ENCODE peak calls at places on chromosomes 3 and 15, in nine cellular contexts. O, E, Q, S, W, F, K, M and X are unnamed samples.

GRCh38 chr3:110576962-110577361 is 494.7 kb upstream of the NECTIN3 start:
- DNase-seq in O (no peak), E (no peak), Q (no peak), S (peak; percentile 94), W (peak; percentile 32), F (no peak), K (peak; percentile 78), M (no peak), X (peak; percentile 98)

GRCh38 chr3:32913790-32914446 is 37.5 kb upstream of the CCR4 start:
- DNase-seq in O (peak; percentile 0), E (no peak), Q (no peak), S (peak; percentile 85), W (no peak), F (peak; percentile 69), K (no peak), M (peak; percentile 75), X (peak; percentile 93)

GRCh38 chr3:65996605-65997004 is 42.1 kb downstream of the MAGI1 start:
- DNase-seq in O (no peak), E (no peak), Q (peak; percentile 29), S (peak; percentile 96), W (no peak), F (peak; percentile 74), K (no peak), M (no peak), X (peak; percentile 70)

GRCh38 chr3:177351757-177352158 is 154.5 kb upstream of the TBL1XR1 start:
- DNase-seq in O (no peak), E (no peak), Q (no peak), S (no peak), W (no peak), F (no peak), K (no peak), M (no peak), X (no peak)

GRCh38 chr3:30135190-30135589 is 471.2 kb upstream of the TGFBR2 start:
- DNase-seq in O (no peak), E (no peak), Q (no peak), S (no peak), W (no peak), F (no peak), K (no peak), M (no peak), X (peak; percentile 66)

GRCh38 chr15:66772967-66773873 is 71.2 kb downstream of the SMAD6 start:
- DNase-seq in O (peak; percentile 55), E (no peak), Q (peak; percentile 38), S (no peak), W (no peak), F (no peak), K (peak; percentile 74), M (peak; percentile 61), X (peak; percentile 82)

GRCh38 chr15:50181983-50182232 is at the start of gene SLC27A2:
- DNase-seq in O (no peak), E (no peak), Q (peak; percentile 85), S (no peak), W (peak; percentile 79), F (peak; percentile 76), K (peak; percentile 76), M (peak; percentile 63), X (no peak)

GRCh38 chr3:194220776-194221735 is 85.1 kb downstream of the HES1 start:
- DNase-seq in O (no peak), E (no peak), Q (no peak), S (peak; percentile 75), W (no peak), F (no peak), K (no peak), M (no peak), X (no peak)

DNA sequence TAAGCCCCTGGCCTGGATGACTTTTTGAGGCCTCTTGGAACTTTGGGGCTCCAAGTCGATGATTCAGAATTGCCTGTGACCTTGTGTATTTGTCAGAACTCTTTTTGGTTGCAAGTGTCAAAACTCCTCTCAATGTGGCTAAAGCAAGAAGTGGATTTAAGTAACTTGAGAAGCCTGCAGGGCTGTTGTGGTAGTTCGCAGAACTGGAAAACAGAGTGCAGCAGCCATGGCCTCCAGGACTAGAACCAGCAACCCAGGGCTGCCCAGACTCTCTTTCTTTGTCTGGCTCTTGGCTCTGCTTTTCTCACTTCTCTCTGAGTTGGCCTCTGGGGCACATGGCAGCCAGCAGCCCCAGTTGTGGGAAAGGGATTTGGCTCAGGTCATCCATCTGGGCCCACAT is 59.0 kb downstream of the BHLHE40 start:
- DNase-seq in O (no peak), E (no peak), Q (no peak), S (no peak), W (no peak), F (no peak), K (no peak), M (no peak), X (no peak)
- TF ChIP-seq CTCF in O (no peak), E (no peak), Q (no peak), S (no peak), W (no peak), F (no peak), K (no peak), M (no peak), X (no peak)

GRCh38 chr3:56295161-56295560 is 173.1 kb downstream of the ERC2 start:
- DNase-seq in O (no peak), E (no peak), Q (no peak), S (no peak), W (no peak), F (no peak), K (no peak), M (no peak), X (no peak)

GRCh38 chr3:56291953-56292352 is 176.3 kb downstream of the ERC2 start:
- DNase-seq in O (no peak), E (no peak), Q (no peak), S (no peak), W (no peak), F (no peak), K (no peak), M (no peak), X (peak; percentile 62)

GRCh38 chr3:56297281-56297680 is 171.0 kb downstream of the ERC2 start:
- DNase-seq in O (no peak), E (no peak), Q (no peak), S (no peak), W (no peak), F (no peak), K (no peak), M (no peak), X (no peak)

GRCh38 chr3:56296361-56296760 is 171.9 kb downstream of the ERC2 start:
- DNase-seq in O (no peak), E (no peak), Q (no peak), S (no peak), W (no peak), F (no peak), K (no peak), M (no peak), X (no peak)

DNA sequence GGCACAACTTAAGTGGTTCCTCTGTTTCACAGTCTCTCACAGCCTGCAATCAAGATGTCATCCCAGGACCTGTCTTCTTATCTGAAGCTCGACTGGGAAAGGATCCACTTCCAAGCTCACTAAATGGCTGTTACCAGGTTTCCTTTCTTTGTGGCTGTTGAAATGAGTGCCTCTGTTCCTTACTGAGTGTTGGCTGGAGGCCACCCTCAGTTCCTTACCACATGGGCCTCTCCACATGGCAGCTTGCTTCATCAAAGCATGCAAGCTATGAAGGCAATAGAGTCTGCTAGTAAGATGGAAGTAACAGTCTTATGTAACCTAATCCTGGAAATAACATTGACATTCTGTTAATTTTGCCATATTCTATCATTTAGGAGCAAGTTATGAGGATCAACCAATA is 174.0 kb downstream of the ERC2 start:
- DNase-seq in O (no peak), E (no peak), Q (no peak), S (no peak), W (no peak), F (no peak), K (no peak), M (no peak), X (peak; percentile 43)
- TF ChIP-seq CTCF in O (no peak), E (no peak), Q (no peak), S (no peak), W (no peak), F (no peak), K (no peak), M (no peak), X (no peak)

DNA sequence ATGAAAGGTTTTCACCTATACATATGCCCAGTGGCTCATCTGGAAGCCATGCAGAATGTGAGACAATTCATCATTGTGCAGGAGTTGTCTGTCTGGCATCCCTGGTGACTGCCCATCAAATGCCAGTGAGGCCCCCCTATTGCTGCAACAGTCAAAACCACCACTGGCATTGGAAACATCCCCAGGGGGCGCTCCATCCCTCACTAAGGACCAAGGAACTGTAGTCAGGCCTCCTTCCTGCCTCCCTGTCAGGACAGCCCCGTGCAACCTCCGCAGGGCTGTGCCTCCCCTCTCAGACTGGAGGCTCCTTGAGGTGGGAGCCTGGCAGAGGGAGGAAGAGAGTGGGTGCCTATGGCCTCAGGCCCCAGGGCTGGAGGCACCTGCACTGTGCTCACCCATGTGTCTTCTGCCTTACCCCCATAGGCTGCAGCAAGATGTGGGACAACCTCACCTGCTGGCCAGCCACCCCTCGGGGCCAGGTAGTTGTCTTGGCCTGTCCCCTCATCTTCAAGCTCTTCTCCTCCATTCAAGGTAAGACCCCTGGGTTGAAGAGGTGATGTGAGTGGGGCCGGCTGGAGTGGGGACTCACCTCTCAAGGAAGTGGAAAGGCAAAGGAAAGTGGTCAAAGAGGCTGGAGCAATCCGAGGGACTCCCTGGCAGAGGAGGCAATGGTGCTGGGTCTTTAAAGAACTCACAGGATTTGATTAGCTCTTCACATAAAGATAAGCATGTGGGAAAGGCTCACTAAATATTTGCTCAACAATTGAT is 16.5 kb downstream of the VIPR1 start:
- DNase-seq in O (no peak), E (no peak), Q (no peak), S (no peak), W (peak; percentile 80), F (no peak), K (peak; percentile 58), M (no peak), X (no peak)
- TF ChIP-seq CTCF in O (no peak), E (no peak), Q (no peak), S (peak; percentile 9), W (peak; percentile 54), F (no peak), K (peak; percentile 50), M (no peak), X (peak; percentile 10)

GRCh38 chr15:22881739-22882440 is 43.4 kb downstream of the NIPA2 start:
- DNase-seq in O (no peak), E (no peak), Q (no peak), S (no peak), W (no peak), F (no peak), K (no peak), M (no peak), X (no peak)

GRCh38 chr15:22887157-22887951 is 48.9 kb downstream of the NIPA2 start:
- DNase-seq in O (no peak), E (no peak), Q (no peak), S (peak; percentile 21), W (no peak), F (no peak), K (no peak), M (peak; percentile 88), X (peak; percentile 51)

GRCh38 chr15:22883196-22883595 is 44.7 kb downstream of the NIPA2 start:
- DNase-seq in O (no peak), E (no peak), Q (no peak), S (no peak), W (no peak), F (no peak), K (no peak), M (no peak), X (no peak)

GRCh38 chr15:22885105-22885504 is 46.6 kb downstream of the NIPA2 start:
- DNase-seq in O (no peak), E (no peak), Q (no peak), S (no peak), W (no peak), F (no peak), K (no peak), M (no peak), X (no peak)

DNA sequence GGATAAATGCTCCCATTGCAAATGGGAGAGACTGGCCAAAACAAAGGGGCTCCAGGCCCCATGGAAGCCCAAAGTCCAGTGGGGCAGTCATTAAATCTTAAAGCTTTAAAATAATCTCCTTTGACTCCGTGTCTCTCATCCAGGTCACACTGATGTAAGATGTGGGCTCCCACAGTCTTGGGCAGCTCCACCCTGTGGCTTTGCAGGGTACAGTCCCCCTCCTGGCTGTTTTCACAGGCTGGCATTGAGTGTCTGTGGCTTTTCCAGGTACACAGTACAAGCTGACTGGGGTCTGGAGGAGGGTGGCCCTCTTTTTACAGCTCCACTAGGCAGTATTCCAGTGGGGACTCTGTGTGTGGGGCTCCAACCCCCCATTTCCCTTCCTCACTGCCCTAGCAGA is 45.9 kb downstream of the NIPA2 start:
- DNase-seq in O (no peak), E (no peak), Q (no peak), S (no peak), W (peak; percentile 41), F (peak; percentile 3), K (peak; percentile 16), M (no peak), X (no peak)
- TF ChIP-seq CTCF in O (peak; percentile 21), E (no peak), Q (no peak), S (peak; percentile 15), W (no peak), F (peak; percentile 15), K (peak; percentile 42), M (no peak), X (no peak)